ENCODE peak calls at places on chromosomes 4 and X, in nine cellular contexts. Z is stimulated activated CD8-positive, alpha-beta memory T cell treated with anti-CD3 and anti-CD28 coated beads, Interleukin-7, amount 100 ng/mL, for 24 hours; M is DMS153; B is lung microvascular endothelial cell; Q is Calu3; V is CD14-positive monocyte; P is T follicular helper cell; E is stimulated activated CD4-positive, alpha-beta T cell treated with anti-CD3 and anti-CD28 coated beads, Interleukin-2, amount 100 ng/mL, for 24 hours; I is HS-5. S is an unnamed sample.

GRCh38 chr4:1153567-1154090 is 18.8 kb downstream of the SPON2 start:
- DNase-seq in Z (no peak), M (no peak), B (no peak), Q (no peak), V (no peak), P (no peak), E (no peak), I (no peak), S (no peak)

GRCh38 chr4:66688674-66689073 is 856.6 kb downstream of the CENPC start:
- DNase-seq in Z (no peak), M (peak; percentile 36), B (peak; percentile 54), Q (no peak), V (no peak), P (no peak), E (no peak), I (peak; percentile 10), S (peak; percentile 30)

GRCh38 chr4:150178161-150178560 is 99.9 kb downstream of the DCLK2 start:
- DNase-seq in Z (no peak), M (no peak), B (peak; percentile 22), Q (no peak), V (no peak), P (no peak), E (no peak), I (no peak), S (peak; percentile 66)

GRCh38 chrX:105502336-105502735 is 281.8 kb upstream of the TEX13A start:
- DNase-seq in Z (no peak), M (no peak), B (no peak), Q (no peak), V (no peak), P (no peak), E (no peak), I (no peak), S (no peak)

GRCh38 chr4:85595098-85595775 is 120.3 kb downstream of the ARHGAP24 start:
- DNase-seq in Z (no peak), M (peak; percentile 33), B (peak; percentile 79), Q (no peak), V (no peak), P (no peak), E (no peak), I (no peak), S (no peak)

GRCh38 chr4:88858752-88859151 is 161.1 kb upstream of the NAP1L5 start:
- DNase-seq in Z (no peak), M (no peak), B (no peak), Q (no peak), V (peak; percentile 60), P (no peak), E (no peak), I (no peak), S (peak; percentile 28)

GRCh38 chrX:24301060-24301459 is 12.8 kb downstream of the SUPT20HL2 start:
- DNase-seq in Z (no peak), M (no peak), B (no peak), Q (no peak), V (no peak), P (no peak), E (no peak), I (no peak), S (no peak)

GRCh38 chrX:50903387-50904027 is 7.0 kb upstream of the BMP15 start:
- DNase-seq in Z (no peak), M (no peak), B (peak; percentile 68), Q (peak; percentile 61), V (no peak), P (no peak), E (peak; percentile 7), I (no peak), S (no peak)

GRCh38 chrX:140525448-140525847 is 20.6 kb upstream of the SOX3 start:
- DNase-seq in Z (no peak), M (no peak), B (no peak), Q (no peak), V (no peak), P (no peak), E (no peak), I (peak; percentile 39), S (no peak)

GRCh38 chrX:130171446-130172126 is at the start of gene RAB33A:
- DNase-seq in Z (no peak), M (no peak), B (no peak), Q (peak; percentile 4), V (no peak), P (peak; percentile 22), E (peak; percentile 29), I (no peak), S (peak; percentile 20)

GRCh38 chr4:98615991-98616390 is 42.4 kb downstream of the TSPAN5 start:
- DNase-seq in Z (no peak), M (no peak), B (no peak), Q (no peak), V (no peak), P (no peak), E (no peak), I (no peak), S (no peak)

GRCh38 chr4:16636911-16637630 is 261.4 kb downstream of the LDB2 start:
- DNase-seq in Z (no peak), M (no peak), B (peak; percentile 34), Q (no peak), V (no peak), P (no peak), E (no peak), I (no peak), S (no peak)

GRCh38 chr4:12932203-12932788 is 551.8 kb downstream of the RAB28 start:
- DNase-seq in Z (no peak), M (no peak), B (no peak), Q (no peak), V (no peak), P (no peak), E (no peak), I (no peak), S (no peak)

GRCh38 chrX:22577181-22577580 is 304.5 kb downstream of the CBLL2 start:
- DNase-seq in Z (no peak), M (no peak), B (peak; percentile 2), Q (no peak), V (no peak), P (no peak), E (no peak), I (peak; percentile 49), S (peak; percentile 39)